ENCODE peak calls at places on chromosome 5, in six cellular contexts. S, O, V, G, F and X are unnamed samples.

GRCh38 chr5:39526914-39527477 is 102.2 kb upstream of the DAB2 start:
- DNase-seq in S (no peak), O (no peak), V (no peak), G (no peak), F (peak; percentile 44), X (peak; percentile 78)

GRCh38 chr5:125661584-125661983 is 761.6 kb upstream of the GRAMD2B start:
- DNase-seq in S (no peak), O (no peak), V (no peak), G (no peak), F (no peak), X (no peak)

GRCh38 chr5:57302643-57303042 is 128.8 kb downstream of the GPBP1 start:
- DNase-seq in S (no peak), O (no peak), V (no peak), G (peak; percentile 67), F (no peak), X (peak; percentile 93)

GRCh38 chr5:92378961-92379611 is 996.0 kb upstream of the ARRDC3 start:
- DNase-seq in S (no peak), O (no peak), V (no peak), G (peak; percentile 49), F (peak; percentile 53), X (peak; percentile 64)

GRCh38 chr5:180601591-180602480 is 10.5 kb upstream of the SCGB3A1 start:
- DNase-seq in S (no peak), O (no peak), V (no peak), G (no peak), F (peak; percentile 23), X (no peak)

GRCh38 chr5:5132896-5133295 is 7.2 kb upstream of the ADAMTS16 start:
- DNase-seq in S (no peak), O (no peak), V (no peak), G (no peak), F (no peak), X (no peak)

GRCh38 chr5:23405316-23406068 is 101.9 kb upstream of the PRDM9 start:
- DNase-seq in S (no peak), O (no peak), V (no peak), G (no peak), F (no peak), X (no peak)

GRCh38 chr5:102243213-102243612 is 52.9 kb downstream of the SLCO4C1 start:
- DNase-seq in S (no peak), O (no peak), V (no peak), G (no peak), F (no peak), X (no peak)

GRCh38 chr5:149310947-149311675 is 34.2 kb upstream of the GRPEL2 start:
- DNase-seq in S (no peak), O (no peak), V (no peak), G (peak; percentile 83), F (peak; percentile 47), X (peak; percentile 73)

GRCh38 chr5:116242363-116242762 is 157.5 kb downstream of the COMMD10 start:
- DNase-seq in S (no peak), O (no peak), V (no peak), G (peak; percentile 10), F (no peak), X (peak; percentile 1)

GRCh38 chr5:37247036-37247435 is 2.1 kb downstream of the CPLANE1 start:
- DNase-seq in S (no peak), O (no peak), V (no peak), G (no peak), F (no peak), X (no peak)

GRCh38 chr5:151896041-151896691 is 28.5 kb downstream of the GLRA1 start:
- DNase-seq in S (no peak), O (peak; percentile 51), V (no peak), G (peak; percentile 51), F (peak; percentile 52), X (peak; percentile 41)

GRCh38 chr5:6427689-6428088 is 21.0 kb upstream of the UBE2QL1 start:
- DNase-seq in S (no peak), O (no peak), V (no peak), G (no peak), F (no peak), X (no peak)

GRCh38 chr5:133482033-133482432 is 130.3 kb downstream of the FSTL4 start:
- DNase-seq in S (no peak), O (no peak), V (no peak), G (no peak), F (no peak), X (no peak)

DNA sequence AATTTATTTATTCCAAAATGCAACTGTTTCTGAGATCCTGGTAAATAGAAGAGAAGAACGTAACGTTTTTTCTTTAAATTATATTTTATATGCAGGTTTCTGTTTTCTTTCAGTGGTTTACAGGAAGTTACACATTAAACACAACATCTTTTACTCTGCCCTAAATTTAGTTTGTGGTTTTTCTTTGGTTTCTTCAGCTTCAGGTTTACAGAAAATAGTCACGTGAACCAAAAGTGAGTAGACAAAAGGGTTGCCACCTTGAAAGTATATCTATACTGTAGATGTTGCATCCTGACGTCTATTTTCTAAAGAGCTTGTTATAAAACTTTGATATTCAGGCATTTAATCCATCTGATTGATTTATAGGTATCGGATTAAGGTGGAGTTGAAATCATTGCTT is 1236.6 kb downstream of the MAT2B start:
- DNase-seq in S (no peak), O (no peak), V (no peak), G (no peak), F (no peak), X (no peak)
- H3K9ac ChIP-seq in S (no peak overlapping the region), O (no peak overlapping the region), V (no peak overlapping the region), G (no peak overlapping the region), F (no peak overlapping the region), X (no peak overlapping the region)

DNA sequence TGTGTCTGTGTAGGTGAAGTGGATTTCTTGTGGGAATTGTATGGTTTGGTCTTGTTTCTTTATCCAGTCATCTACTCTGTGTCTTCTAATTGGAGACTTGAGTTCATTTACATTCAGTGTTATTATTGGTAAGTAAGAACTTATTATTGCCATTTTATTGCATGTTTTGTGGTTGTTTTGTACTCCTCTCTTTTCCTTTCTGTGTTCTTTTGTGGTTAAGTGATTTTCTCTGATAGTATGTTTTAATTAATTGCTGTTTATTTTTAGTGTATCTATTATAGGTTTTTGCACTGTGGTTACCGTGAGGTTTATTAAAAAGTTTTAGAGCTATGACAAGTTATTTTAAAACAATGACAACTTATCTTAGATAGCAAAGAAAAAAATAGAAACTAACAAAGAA is 8.1 kb downstream of the POLK start:
- DNase-seq in S (no peak), O (no peak), V (no peak), G (no peak), F (no peak), X (no peak)
- H3K9me3 ChIP-seq in S (peaks cover 45% of the 10 kb centered on the region), O (peaks cover 3% of the 10 kb centered on the region), V (no peaks in the 10 kb centered on the region), G (peaks cover 5% of the 10 kb centered on the region), F (no peaks in the 10 kb centered on the region), X (peaks cover 15% of the 10 kb centered on the region)

GRCh38 chr5:167844173-167844572 is 447.3 kb upstream of the WWC1 start:
- DNase-seq in S (no peak), O (no peak), V (no peak), G (no peak), F (no peak), X (no peak)
- H2BK120ac ChIP-seq in S (no peak overlapping the region), O (no peak overlapping the region), V (no peak overlapping the region), G (no peak overlapping the region), F (no peak overlapping the region), X (no peak overlapping the region)

DNA sequence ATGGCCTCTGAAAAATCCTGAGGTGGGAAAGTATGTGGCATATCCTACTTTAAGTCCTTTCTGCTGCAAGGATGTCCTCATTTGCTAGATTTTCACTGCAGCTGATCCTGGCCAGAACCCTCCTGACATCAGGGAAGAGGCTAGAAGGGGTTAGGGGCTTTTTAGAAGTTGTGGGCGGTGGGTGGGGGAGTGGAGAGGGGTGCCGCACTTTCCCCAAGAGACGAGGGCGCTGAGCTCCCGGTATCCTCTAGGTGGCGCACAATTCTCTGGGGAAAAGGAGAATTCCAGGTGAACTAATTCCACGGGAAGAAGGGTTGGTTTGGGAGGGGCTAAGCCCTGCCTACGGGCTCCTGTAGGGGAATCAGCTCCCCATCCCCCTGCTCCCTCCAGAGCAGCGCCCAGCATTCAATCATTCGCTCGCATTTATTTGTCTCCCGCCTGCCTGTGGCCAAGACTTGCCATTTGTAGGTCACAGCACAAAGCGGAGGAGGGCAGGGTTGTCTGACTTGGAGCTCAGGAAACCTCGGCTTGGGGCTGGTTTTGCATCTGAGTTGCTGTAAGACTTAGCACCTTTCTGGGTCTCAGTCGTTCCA is 42.9 kb upstream of the HAND1 start:
- DNase-seq in S (peak; percentile 66), O (peak; percentile 82), V (peak; percentile 15), G (no peak), F (peak; percentile 94), X (peak; percentile 25)
- H3K9ac ChIP-seq in S (no peak overlapping the region), O (peak overlapping the region; percentile 13), V (no peak overlapping the region), G (no peak overlapping the region), F (no peak overlapping the region), X (no peak overlapping the region)

DNA sequence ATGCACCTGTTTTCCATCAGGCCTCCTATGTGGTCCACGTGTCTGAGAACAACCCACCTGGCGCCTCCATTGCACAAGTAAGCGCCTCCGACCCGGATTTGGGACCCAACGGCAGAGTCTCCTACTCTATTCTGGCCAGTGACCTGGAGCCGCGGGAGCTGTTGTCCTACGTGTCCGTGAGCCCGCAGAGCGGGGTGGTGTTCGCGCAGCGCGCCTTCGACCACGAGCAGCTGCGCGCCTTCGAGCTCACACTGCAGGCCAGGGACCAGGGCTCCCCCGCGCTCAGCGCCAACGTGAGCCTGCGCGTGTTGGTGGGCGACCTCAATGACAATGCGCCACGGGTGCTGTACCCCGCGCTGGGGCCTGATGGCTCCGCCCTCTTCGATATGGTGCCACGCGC is 1.7 kb downstream of the PCDHGB1 start:
- DNase-seq in S (no peak), O (no peak), V (no peak), G (no peak), F (no peak), X (no peak)
- H3K9me3 ChIP-seq in S (peaks cover 45% of the 10 kb centered on the region), O (peaks cover 33% of the 10 kb centered on the region), V (peaks cover 23% of the 10 kb centered on the region), G (peaks cover 41% of the 10 kb centered on the region), F (peaks cover 30% of the 10 kb centered on the region), X (peaks cover 57% of the 10 kb centered on the region)

GRCh38 chr5:76870046-76870445 is 20.2 kb downstream of the S100Z start:
- DNase-seq in S (no peak), O (no peak), V (no peak), G (peak; percentile 6), F (no peak), X (no peak)

GRCh38 chr5:76874088-76874581 is 24.3 kb downstream of the S100Z start:
- DNase-seq in S (no peak), O (no peak), V (no peak), G (no peak), F (no peak), X (no peak)
- H2BK120ac ChIP-seq in S (no peak overlapping the region), O (no peak overlapping the region), V (no peak overlapping the region), G (no peak overlapping the region), F (no peak overlapping the region), X (no peak overlapping the region)